ENCODE peak calls at places on chromosomes 16 and 17, in ten cellular contexts. I, Y, T, P, G, U, W, Z, A and S are unnamed samples.

GRCh38 chr16:85126731-85127662 is 14.7 kb upstream of the CIBAR2 start:
- DNase-seq in Z (peak; percentile 27), T (peak; percentile 42), I (no peak), P (no peak), Y (no peak), U (no peak), A (peak; percentile 74), W (peak; percentile 93), G (no peak), S (no peak)

GRCh38 chr16:85391175-85391707 is 221.9 kb upstream of the GSE1 start:
- DNase-seq in U (no peak), Y (no peak), G (no peak), I (peak; percentile 8), W (no peak), A (peak; percentile 39), P (no peak), Z (no peak), T (no peak), S (no peak)

GRCh38 chr16:50386139-50386538 is 17.4 kb upstream of the BRD7 start:
- DNase-seq in A (no peak), T (no peak), Y (no peak), I (no peak), W (no peak), U (no peak), G (no peak), P (no peak), Z (peak; percentile 77), S (no peak)

GRCh38 chr17:39687546-39688474 is at the start of gene PGAP3:
- DNase-seq in Z (peak; percentile 95), T (peak; percentile 89), I (peak; percentile 87), Y (peak; percentile 81), A (peak; percentile 93), W (peak; percentile 89), G (peak; percentile 90), P (no peak), U (peak; percentile 99), S (peak; percentile 86)

GRCh38 chr17:6455321-6455705 is 11.1 kb downstream of the PIMREG start:
- DNase-seq in G (peak; percentile 70), I (peak; percentile 31), U (no peak), Z (no peak), A (peak; percentile 51), T (peak; percentile 46), Y (no peak), W (peak; percentile 17), P (no peak), S (no peak)

GRCh38 chr16:87705780-87706277 is 60.0 kb downstream of the KLHDC4 start:
- DNase-seq in A (no peak), G (no peak), Y (no peak), W (no peak), I (peak; percentile 37), T (no peak), Z (no peak), P (no peak), U (no peak), S (no peak)

GRCh38 chr16:89582614-89583196 is 7.1 kb downstream of the CPNE7 start:
- DNase-seq in A (no peak), T (no peak), Z (no peak), G (no peak), U (no peak), I (no peak), Y (no peak), W (no peak), P (no peak), S (no peak)

GRCh38 chr16:21710938-21711337 is 47.2 kb downstream of the OTOA start:
- DNase-seq in P (no peak), T (no peak), Y (no peak), A (no peak), U (no peak), W (no peak), Z (no peak), I (no peak), G (no peak), S (no peak)

GRCh38 chr17:56593741-56594527 is 435 bp downstream of the NOG start:
- DNase-seq in I (peak; percentile 55), A (peak; percentile 71), U (peak; percentile 71), T (peak; percentile 85), Z (no peak), G (peak; percentile 74), P (no peak), Y (peak; percentile 48), W (peak; percentile 71), S (peak; percentile 69)

GRCh38 chr16:27520982-27521673 is 28.6 kb downstream of the GTF3C1 start:
- DNase-seq in W (peak; percentile 63), U (no peak), P (no peak), T (peak; percentile 82), I (peak; percentile 20), A (peak; percentile 75), Y (no peak), Z (no peak), G (no peak), S (no peak)

GRCh38 chr16:66403531-66404145 is 23.5 kb upstream of the BEAN1 start:
- DNase-seq in A (no peak), Z (no peak), Y (no peak), G (no peak), U (no peak), I (no peak), P (no peak), T (peak; percentile 13), W (no peak), S (no peak)

GRCh38 chr17:76597156-76598003 is 11.7 kb upstream of the ST6GALNAC2 start:
- DNase-seq in G (no peak), Z (no peak), U (no peak), T (no peak), I (no peak), W (no peak), P (no peak), A (no peak), Y (peak; percentile 61), S (peak; percentile 27)

GRCh38 chr16:88302666-88303065 is 80.1 kb upstream of the ZNF469 start:
- DNase-seq in G (no peak), P (no peak), I (no peak), U (no peak), T (no peak), W (no peak), Z (no peak), A (peak; percentile 37), Y (no peak), S (no peak)

GRCh38 chr17:7466644-7467341 is 12.6 kb downstream of the ZBTB4 start:
- DNase-seq in I (peak; percentile 70), P (no peak), Z (no peak), G (no peak), U (no peak), Y (no peak), A (peak; percentile 87), W (peak; percentile 66), T (no peak), S (no peak)

GRCh38 chr17:16623282-16623681 is 30.4 kb downstream of the ZNF624 start:
- DNase-seq in P (no peak), A (no peak), U (no peak), W (no peak), Z (no peak), G (no peak), T (no peak), I (no peak), Y (no peak), S (no peak)
- H3K9me3 ChIP-seq in P (no peaks in the 10 kb centered on the region), A (peaks cover 14% of the 10 kb centered on the region), U (peaks cover 99% of the 10 kb centered on the region), W (peaks cover 61% of the 10 kb centered on the region), Z (peaks cover 52% of the 10 kb centered on the region), G (peaks cover 37% of the 10 kb centered on the region), T (peaks cover 7% of the 10 kb centered on the region), I (peaks cover 10% of the 10 kb centered on the region), Y (peaks cover 11% of the 10 kb centered on the region), S (peaks cover 45% of the 10 kb centered on the region)

DNA sequence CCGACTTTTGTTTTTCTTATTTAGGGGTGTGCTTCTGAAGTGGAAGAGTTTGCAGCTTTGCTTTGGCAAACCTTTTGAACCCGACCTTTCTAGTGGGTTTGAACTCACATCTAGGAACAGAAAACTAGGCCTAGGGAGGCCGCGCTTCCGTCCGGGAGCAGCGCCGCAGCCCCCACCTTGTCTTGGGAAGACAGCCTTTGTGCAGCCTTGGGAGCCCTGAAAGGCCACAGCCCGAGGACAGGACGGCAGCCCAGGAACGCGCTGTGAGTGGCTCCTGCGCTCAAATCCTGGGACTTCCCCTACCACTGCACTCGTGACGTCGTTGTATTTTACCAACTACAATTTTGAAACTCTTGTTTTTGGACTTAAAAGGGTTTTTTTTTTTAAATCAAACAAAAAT is 53.7 kb upstream of the ZNF267 start:
- DNase-seq in T (no peak), A (no peak), I (no peak), Y (no peak), P (no peak), Z (no peak), U (no peak), W (no peak), G (no peak), S (no peak)
- H3K9me3 ChIP-seq in T (no peaks in the 10 kb centered on the region), A (peaks cover 8% of the 10 kb centered on the region), I (no peaks in the 10 kb centered on the region), Y (peaks cover 18% of the 10 kb centered on the region), P (no peaks in the 10 kb centered on the region), Z (no peaks in the 10 kb centered on the region), U (peaks cover 7% of the 10 kb centered on the region), W (no peaks in the 10 kb centered on the region), G (no peaks in the 10 kb centered on the region), S (no peaks in the 10 kb centered on the region)

GRCh38 chr16:79355600-79356358 is 244.8 kb downstream of the MAF start:
- DNase-seq in I (no peak), U (no peak), T (no peak), P (no peak), G (no peak), Z (no peak), A (no peak), W (no peak), Y (no peak), S (no peak)

GRCh38 chr16:79347176-79347715 is 253.3 kb downstream of the MAF start:
- DNase-seq in W (no peak), A (no peak), U (no peak), I (no peak), P (no peak), G (no peak), T (no peak), Z (no peak), Y (no peak), S (no peak)

GRCh38 chr16:79349803-79350202 is 250.7 kb downstream of the MAF start:
- DNase-seq in Z (no peak), Y (no peak), W (no peak), A (no peak), G (no peak), P (no peak), U (no peak), T (no peak), I (no peak), S (no peak)

GRCh38 chr16:79348521-79349306 is 251.8 kb downstream of the MAF start:
- DNase-seq in T (no peak), P (no peak), U (no peak), G (no peak), I (no peak), W (no peak), Z (no peak), A (no peak), Y (no peak), S (no peak)

DNA sequence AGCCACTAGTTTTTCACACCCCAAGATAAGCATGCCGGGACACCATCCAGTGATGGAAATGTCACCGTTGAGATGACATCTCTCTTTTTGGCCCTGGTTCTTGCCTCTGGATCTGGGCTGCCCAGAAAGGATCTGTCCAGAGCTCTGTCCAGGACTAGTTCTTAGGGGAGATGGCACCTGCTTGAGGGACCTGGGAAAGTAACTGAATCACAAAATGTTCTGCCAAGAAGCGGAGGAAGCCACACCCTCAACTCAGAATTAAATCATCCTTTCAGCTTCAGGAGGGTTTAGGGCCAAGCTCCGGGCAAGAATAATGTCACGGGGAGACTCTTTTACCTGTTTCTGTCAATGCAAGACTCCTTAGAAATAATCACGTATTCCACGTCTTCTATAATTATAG is 248.6 kb downstream of the MAF start:
- DNase-seq in P (no peak), Y (no peak), I (no peak), Z (no peak), A (no peak), W (no peak), U (no peak), G (no peak), T (no peak), S (no peak)
- H3K9me3 ChIP-seq in P (no peaks in the 10 kb centered on the region), Y (peaks cover 2% of the 10 kb centered on the region), I (no peaks in the 10 kb centered on the region), Z (no peaks in the 10 kb centered on the region), A (no peaks in the 10 kb centered on the region), W (peaks cover 40% of the 10 kb centered on the region), U (no peaks in the 10 kb centered on the region), G (no peaks in the 10 kb centered on the region), T (no peaks in the 10 kb centered on the region), S (no peaks in the 10 kb centered on the region)

GRCh38 chr17:22441776-22442175 is 749.5 kb downstream of the KCNJ18 start:
- DNase-seq in P (no peak), W (no peak), G (no peak), I (no peak), Y (no peak), A (no peak), Z (peak; percentile 60), T (no peak), U (no peak), S (no peak)
- H3K9me3 ChIP-seq in P (no peaks in the 10 kb centered on the region), W (peaks cover 15% of the 10 kb centered on the region), G (no peaks in the 10 kb centered on the region), I (no peaks in the 10 kb centered on the region), Y (peaks cover 34% of the 10 kb centered on the region), A (no peaks in the 10 kb centered on the region), Z (no peaks in the 10 kb centered on the region), T (no peaks in the 10 kb centered on the region), U (no peaks in the 10 kb centered on the region), S (no peaks in the 10 kb centered on the region)